ENCODE peak calls at places on chromosomes 5 and 9, in nine cellular contexts. One of them, this sample, is unnamed.
A peak's percentile ranks its signal among the peaks of the same experiment; 100 is the strongest.

GRCh38 chr5:102807878-102808502 is 52.9 kb downstream of the PAM start:
- DNase-seq in HCT116: no peak
- DNase-seq in endothelial cell of umbilical vein: peak; percentile 14
- DNase-seq in cardiac muscle cell: no peak
- DNase-seq in left lung: no peak
- DNase-seq in fibroblast of the aortic adventitia: no peak
- DNase-seq in tibial artery: no peak
- DNase-seq in CD8-positive, alpha-beta T cell: no peak
- DNase-seq in BJ: no peak
- DNase-seq in this sample: no peak

GRCh38 chr9:35760651-35761050 is 6.6 kb upstream of the MSMP start:
- DNase-seq in CD8-positive, alpha-beta T cell: no peak
- DNase-seq in HCT116: no peak
- DNase-seq in left lung: no peak
- DNase-seq in endothelial cell of umbilical vein: peak; percentile 94
- DNase-seq in tibial artery: no peak
- DNase-seq in BJ: no peak
- DNase-seq in fibroblast of the aortic adventitia: peak; percentile 66
- DNase-seq in cardiac muscle cell: peak; percentile 83
- DNase-seq in this sample: no peak

GRCh38 chr9:86470326-86470725 is 116.1 kb upstream of the TUT7 start:
- DNase-seq in left lung: no peak
- DNase-seq in CD8-positive, alpha-beta T cell: no peak
- DNase-seq in fibroblast of the aortic adventitia: peak; percentile 86
- DNase-seq in HCT116: no peak
- DNase-seq in tibial artery: no peak
- DNase-seq in cardiac muscle cell: peak; percentile 81
- DNase-seq in endothelial cell of umbilical vein: no peak
- DNase-seq in BJ: no peak
- DNase-seq in this sample: no peak

GRCh38 chr5:1536298-1537165 is 12.8 kb upstream of the LPCAT1 start:
- DNase-seq in cardiac muscle cell: peak; percentile 19
- DNase-seq in endothelial cell of umbilical vein: peak; percentile 6
- DNase-seq in CD8-positive, alpha-beta T cell: peak; percentile 83
- DNase-seq in HCT116: no peak
- DNase-seq in BJ: no peak
- DNase-seq in left lung: no peak
- DNase-seq in fibroblast of the aortic adventitia: peak; percentile 38
- DNase-seq in tibial artery: peak; percentile 60
- DNase-seq in this sample: peak; percentile 48

GRCh38 chr5:179346875-179347274 is 1.6 kb upstream of the ADAMTS2 start:
- DNase-seq in BJ: no peak
- DNase-seq in endothelial cell of umbilical vein: no peak
- DNase-seq in fibroblast of the aortic adventitia: no peak
- DNase-seq in CD8-positive, alpha-beta T cell: no peak
- DNase-seq in cardiac muscle cell: no peak
- DNase-seq in HCT116: no peak
- DNase-seq in tibial artery: no peak
- DNase-seq in left lung: no peak
- DNase-seq in this sample: no peak

GRCh38 chr5:106940986-106941385 is 729.8 kb downstream of the EFNA5 start:
- DNase-seq in left lung: no peak
- DNase-seq in fibroblast of the aortic adventitia: peak; percentile 2
- DNase-seq in tibial artery: no peak
- DNase-seq in BJ: no peak
- DNase-seq in CD8-positive, alpha-beta T cell: no peak
- DNase-seq in HCT116: no peak
- DNase-seq in endothelial cell of umbilical vein: peak; percentile 76
- DNase-seq in cardiac muscle cell: no peak
- DNase-seq in this sample: no peak

GRCh38 chr5:1343931-1344901 is 683 bp downstream of the CLPTM1L start:
- DNase-seq in left lung: no peak
- DNase-seq in BJ: no peak
- DNase-seq in cardiac muscle cell: peak; percentile 17
- DNase-seq in tibial artery: no peak
- DNase-seq in CD8-positive, alpha-beta T cell: peak; percentile 35
- DNase-seq in fibroblast of the aortic adventitia: no peak
- DNase-seq in HCT116: no peak
- DNase-seq in endothelial cell of umbilical vein: peak; percentile 37
- DNase-seq in this sample: no peak

GRCh38 chr9:79408200-79408599 is 163.6 kb upstream of the TLE4 start:
- DNase-seq in tibial artery: no peak
- DNase-seq in BJ: no peak
- DNase-seq in HCT116: no peak
- DNase-seq in fibroblast of the aortic adventitia: no peak
- DNase-seq in endothelial cell of umbilical vein: no peak
- DNase-seq in left lung: no peak
- DNase-seq in CD8-positive, alpha-beta T cell: no peak
- DNase-seq in cardiac muscle cell: no peak
- DNase-seq in this sample: no peak

GRCh38 chr9:89021154-89021803 is 30.0 kb downstream of the S1PR3 start:
- DNase-seq in endothelial cell of umbilical vein: peak; percentile 18
- DNase-seq in BJ: peak; percentile 60
- DNase-seq in fibroblast of the aortic adventitia: peak; percentile 91
- DNase-seq in tibial artery: peak; percentile 75
- DNase-seq in left lung: peak; percentile 55
- DNase-seq in HCT116: peak; percentile 19
- DNase-seq in cardiac muscle cell: peak; percentile 88
- DNase-seq in CD8-positive, alpha-beta T cell: no peak
- DNase-seq in this sample: no peak

GRCh38 chr5:67182406-67182805 is 14.2 kb downstream of the CD180 start:
- DNase-seq in left lung: peak; percentile 75
- DNase-seq in CD8-positive, alpha-beta T cell: no peak
- DNase-seq in cardiac muscle cell: peak; percentile 87
- DNase-seq in tibial artery: peak; percentile 88
- DNase-seq in fibroblast of the aortic adventitia: peak; percentile 72
- DNase-seq in BJ: peak; percentile 39
- DNase-seq in endothelial cell of umbilical vein: peak; percentile 86
- DNase-seq in HCT116: no peak
- DNase-seq in this sample: no peak

GRCh38 chr5:148290271-148291195 is 21.7 kb upstream of the SPINK7 start:
- DNase-seq in BJ: no peak
- DNase-seq in endothelial cell of umbilical vein: peak; percentile 36
- DNase-seq in HCT116: peak; percentile 4
- DNase-seq in tibial artery: no peak
- DNase-seq in cardiac muscle cell: peak; percentile 42
- DNase-seq in fibroblast of the aortic adventitia: peak; percentile 29
- DNase-seq in CD8-positive, alpha-beta T cell: no peak
- DNase-seq in left lung: no peak
- DNase-seq in this sample: no peak
- TF ChIP-seq CTCF in BJ: peak; percentile 17
- TF ChIP-seq CTCF in endothelial cell of umbilical vein: peak; percentile 42
- TF ChIP-seq CTCF in HCT116: peak; percentile 49
- TF ChIP-seq CTCF in tibial artery: no peak
- TF ChIP-seq CTCF in cardiac muscle cell: peak; percentile 52
- TF ChIP-seq CTCF in fibroblast of the aortic adventitia: peak; percentile 50
- TF ChIP-seq CTCF in CD8-positive, alpha-beta T cell: peak; percentile 26
- TF ChIP-seq CTCF in left lung: peak; percentile 15
- TF ChIP-seq CTCF in this sample: peak; percentile 37

GRCh38 chr9:122468735-122469134 is 9.0 kb downstream of the OR1J1 start:
- DNase-seq in HCT116: no peak
- DNase-seq in fibroblast of the aortic adventitia: peak; percentile 63
- DNase-seq in BJ: peak; percentile 93
- DNase-seq in endothelial cell of umbilical vein: no peak
- DNase-seq in cardiac muscle cell: peak; percentile 58
- DNase-seq in tibial artery: no peak
- DNase-seq in left lung: no peak
- DNase-seq in CD8-positive, alpha-beta T cell: no peak
- DNase-seq in this sample: no peak

GRCh38 chr9:122463828-122464632 is 13.7 kb downstream of the OR1J1 start:
- DNase-seq in cardiac muscle cell: peak; percentile 20
- DNase-seq in fibroblast of the aortic adventitia: no peak
- DNase-seq in tibial artery: no peak
- DNase-seq in HCT116: peak; percentile 28
- DNase-seq in endothelial cell of umbilical vein: no peak
- DNase-seq in BJ: no peak
- DNase-seq in left lung: no peak
- DNase-seq in CD8-positive, alpha-beta T cell: no peak
- DNase-seq in this sample: no peak

DNA sequence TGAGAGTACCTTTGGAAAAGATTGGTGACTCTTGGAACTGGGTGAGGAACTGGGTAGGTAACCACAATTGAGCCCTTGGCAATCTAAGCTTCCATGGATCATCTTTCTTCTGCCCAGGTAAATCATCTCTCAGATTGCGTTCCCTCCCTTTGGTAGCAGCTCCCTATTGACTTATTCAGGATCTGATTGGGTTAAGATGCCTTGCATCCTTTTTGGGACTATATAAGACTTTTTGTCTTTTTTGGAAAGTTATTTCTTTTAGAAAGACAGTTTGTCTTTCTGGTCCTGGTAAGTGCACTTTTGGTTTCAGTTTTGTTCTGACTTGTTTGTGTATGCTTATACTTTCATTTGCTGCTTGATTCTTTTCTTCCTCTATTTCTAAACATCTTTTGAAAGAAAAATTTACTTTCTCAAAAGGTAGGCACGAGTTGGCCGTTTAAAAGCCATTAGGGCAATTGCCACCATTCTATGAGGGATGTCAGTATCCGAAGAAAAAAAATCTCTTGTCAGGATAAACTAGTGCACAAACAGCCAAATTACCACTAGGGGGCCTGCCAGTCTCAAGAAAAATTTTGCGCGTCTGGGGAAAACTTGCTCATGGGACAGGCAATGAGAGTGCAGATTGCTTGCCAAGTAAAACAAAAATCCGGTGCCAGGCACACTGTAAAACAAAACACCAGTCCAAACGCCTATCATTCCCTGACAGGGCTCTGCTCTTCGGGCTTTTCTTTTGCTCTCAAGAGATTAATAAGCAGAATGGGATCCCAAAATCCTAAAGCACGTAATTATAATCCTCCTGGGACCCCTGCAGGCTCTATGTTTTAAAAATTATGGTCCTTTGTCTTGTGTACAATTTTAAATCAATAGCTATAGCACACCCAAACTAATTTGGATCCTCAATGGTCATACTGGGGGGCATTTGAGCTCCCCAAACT is 12.8 kb downstream of the OR1J1 start:
- DNase-seq in cardiac muscle cell: peak; percentile 96
- DNase-seq in fibroblast of the aortic adventitia: peak; percentile 94
- DNase-seq in endothelial cell of umbilical vein: peak; percentile 96
- DNase-seq in HCT116: peak; percentile 68
- DNase-seq in CD8-positive, alpha-beta T cell: peak; percentile 55
- DNase-seq in left lung: peak; percentile 70
- DNase-seq in BJ: peak; percentile 69
- DNase-seq in tibial artery: peak; percentile 86
- DNase-seq in this sample: peak; percentile 24
- H3K4me3 ChIP-seq in cardiac muscle cell: no peak overlapping the region
- H3K4me3 ChIP-seq in fibroblast of the aortic adventitia: peak overlapping the region; percentile 54
- H3K4me3 ChIP-seq in endothelial cell of umbilical vein: peak overlapping the region; percentile 89
- H3K4me3 ChIP-seq in HCT116: peak overlapping the region; percentile 50
- H3K4me3 ChIP-seq in CD8-positive, alpha-beta T cell: peak overlapping the region; percentile 47
- H3K4me3 ChIP-seq in left lung: peak overlapping the region; percentile 23
- H3K4me3 ChIP-seq in BJ: peak overlapping the region; percentile 33
- H3K4me3 ChIP-seq in tibial artery: peak overlapping the region; percentile 34
- H3K4me3 ChIP-seq in this sample: peak overlapping the region; percentile 57

GRCh38 chr5:94031631-94032030 is 290.2 kb upstream of the POU5F2 start:
- DNase-seq in cardiac muscle cell: peak; percentile 30
- DNase-seq in CD8-positive, alpha-beta T cell: no peak
- DNase-seq in tibial artery: no peak
- DNase-seq in left lung: peak; percentile 50
- DNase-seq in fibroblast of the aortic adventitia: peak; percentile 24
- DNase-seq in BJ: peak; percentile 44
- DNase-seq in HCT116: no peak
- DNase-seq in endothelial cell of umbilical vein: no peak
- DNase-seq in this sample: no peak

GRCh38 chr5:94027145-94027544 is 285.7 kb upstream of the POU5F2 start:
- DNase-seq in tibial artery: no peak
- DNase-seq in left lung: no peak
- DNase-seq in HCT116: no peak
- DNase-seq in CD8-positive, alpha-beta T cell: no peak
- DNase-seq in fibroblast of the aortic adventitia: no peak
- DNase-seq in BJ: no peak
- DNase-seq in endothelial cell of umbilical vein: no peak
- DNase-seq in cardiac muscle cell: no peak
- DNase-seq in this sample: no peak

GRCh38 chr5:94024625-94025024 is 283.2 kb upstream of the POU5F2 start:
- DNase-seq in BJ: no peak
- DNase-seq in left lung: no peak
- DNase-seq in HCT116: no peak
- DNase-seq in fibroblast of the aortic adventitia: no peak
- DNase-seq in cardiac muscle cell: no peak
- DNase-seq in tibial artery: no peak
- DNase-seq in CD8-positive, alpha-beta T cell: no peak
- DNase-seq in endothelial cell of umbilical vein: no peak
- DNase-seq in this sample: no peak

GRCh38 chr5:94025788-94026473 is 284.5 kb upstream of the POU5F2 start:
- DNase-seq in BJ: no peak
- DNase-seq in fibroblast of the aortic adventitia: no peak
- DNase-seq in CD8-positive, alpha-beta T cell: no peak
- DNase-seq in tibial artery: no peak
- DNase-seq in cardiac muscle cell: no peak
- DNase-seq in left lung: no peak
- DNase-seq in HCT116: no peak
- DNase-seq in endothelial cell of umbilical vein: no peak
- DNase-seq in this sample: no peak

GRCh38 chr5:94028001-94028400 is 286.6 kb upstream of the POU5F2 start:
- DNase-seq in cardiac muscle cell: no peak
- DNase-seq in BJ: no peak
- DNase-seq in fibroblast of the aortic adventitia: no peak
- DNase-seq in HCT116: no peak
- DNase-seq in left lung: no peak
- DNase-seq in CD8-positive, alpha-beta T cell: no peak
- DNase-seq in endothelial cell of umbilical vein: no peak
- DNase-seq in tibial artery: no peak
- DNase-seq in this sample: no peak
- TF ChIP-seq CTCF in cardiac muscle cell: no peak
- TF ChIP-seq CTCF in BJ: no peak
- TF ChIP-seq CTCF in fibroblast of the aortic adventitia: no peak
- TF ChIP-seq CTCF in HCT116: no peak
- TF ChIP-seq CTCF in left lung: no peak
- TF ChIP-seq CTCF in CD8-positive, alpha-beta T cell: no peak
- TF ChIP-seq CTCF in endothelial cell of umbilical vein: no peak
- TF ChIP-seq CTCF in tibial artery: no peak
- TF ChIP-seq CTCF in this sample: no peak

GRCh38 chr9:113153599-113153998 is 2.8 kb downstream of the SLC31A2 start:
- DNase-seq in tibial artery: no peak
- DNase-seq in cardiac muscle cell: no peak
- DNase-seq in CD8-positive, alpha-beta T cell: no peak
- DNase-seq in left lung: no peak
- DNase-seq in BJ: no peak
- DNase-seq in HCT116: no peak
- DNase-seq in endothelial cell of umbilical vein: no peak
- DNase-seq in fibroblast of the aortic adventitia: no peak
- DNase-seq in this sample: no peak

GRCh38 chr9:113156880-113157279 is 6.1 kb downstream of the SLC31A2 start:
- DNase-seq in fibroblast of the aortic adventitia: no peak
- DNase-seq in endothelial cell of umbilical vein: no peak
- DNase-seq in BJ: no peak
- DNase-seq in cardiac muscle cell: no peak
- DNase-seq in HCT116: no peak
- DNase-seq in tibial artery: no peak
- DNase-seq in CD8-positive, alpha-beta T cell: no peak
- DNase-seq in left lung: no peak
- DNase-seq in this sample: no peak

GRCh38 chr9:113155911-113156559 is 5.2 kb downstream of the SLC31A2 start:
- DNase-seq in fibroblast of the aortic adventitia: no peak
- DNase-seq in tibial artery: no peak
- DNase-seq in cardiac muscle cell: no peak
- DNase-seq in BJ: no peak
- DNase-seq in CD8-positive, alpha-beta T cell: peak; percentile 63
- DNase-seq in HCT116: no peak
- DNase-seq in left lung: peak; percentile 48
- DNase-seq in endothelial cell of umbilical vein: no peak
- DNase-seq in this sample: no peak

GRCh38 chr9:113154471-113154870 is 3.7 kb downstream of the SLC31A2 start:
- DNase-seq in BJ: no peak
- DNase-seq in left lung: peak; percentile 52
- DNase-seq in HCT116: no peak
- DNase-seq in tibial artery: no peak
- DNase-seq in fibroblast of the aortic adventitia: peak; percentile 37
- DNase-seq in CD8-positive, alpha-beta T cell: no peak
- DNase-seq in cardiac muscle cell: peak; percentile 50
- DNase-seq in endothelial cell of umbilical vein: no peak
- DNase-seq in this sample: no peak

GRCh38 chr9:113154936-113155335 is 4.1 kb downstream of the SLC31A2 start:
- DNase-seq in BJ: no peak
- DNase-seq in tibial artery: no peak
- DNase-seq in CD8-positive, alpha-beta T cell: no peak
- DNase-seq in fibroblast of the aortic adventitia: no peak
- DNase-seq in left lung: no peak
- DNase-seq in endothelial cell of umbilical vein: no peak
- DNase-seq in HCT116: no peak
- DNase-seq in cardiac muscle cell: peak; percentile 48
- DNase-seq in this sample: no peak
- H3K4me3 ChIP-seq in BJ: no peak overlapping the region
- H3K4me3 ChIP-seq in tibial artery: no peak overlapping the region
- H3K4me3 ChIP-seq in CD8-positive, alpha-beta T cell: no peak overlapping the region
- H3K4me3 ChIP-seq in fibroblast of the aortic adventitia: no peak overlapping the region
- H3K4me3 ChIP-seq in left lung: no peak overlapping the region
- H3K4me3 ChIP-seq in endothelial cell of umbilical vein: no peak overlapping the region
- H3K4me3 ChIP-seq in HCT116: no peak overlapping the region
- H3K4me3 ChIP-seq in cardiac muscle cell: no peak overlapping the region
- H3K4me3 ChIP-seq in this sample: no peak overlapping the region